ENCODE peak calls at places on chromosomes 16 and 17, in ten cellular contexts. J is CD4-positive, alpha-beta T cell; Q is cardiac fibroblast; M is fibroblast of mammary gland; B is stomach; X is right lobe of liver; O is GM20000; N is AG09309; I is esophagus muscularis mucosa; P is heart right ventricle. L is an unnamed sample.

GRCh38 chr16:64522548-64522947 is 599.3 kb downstream of the CDH11 start:
- DNase-seq in N (no peak), J (no peak), P (no peak), I (no peak), O (no peak), X (no peak), M (no peak), Q (no peak), B (no peak), L (no peak)

GRCh38 chr17:11880714-11881113 is 116.6 kb downstream of the ZNF18 start:
- DNase-seq in N (no peak), I (no peak), J (no peak), Q (no peak), O (no peak), B (no peak), M (peak; percentile 3), P (no peak), X (no peak), L (no peak)

GRCh38 chr17:50028207-50029120 is 27.4 kb upstream of the ITGA3 start:
- DNase-seq in O (peak; percentile 7), I (no peak), M (peak; percentile 46), X (no peak), N (peak; percentile 25), Q (peak; percentile 69), J (no peak), B (no peak), P (no peak), L (peak; percentile 52)

GRCh38 chr16:4679156-4679853 is 14.1 kb upstream of the NUDT16L1 start:
- DNase-seq in O (no peak), B (peak; percentile 76), P (peak; percentile 59), J (no peak), N (no peak), Q (no peak), I (no peak), X (peak; percentile 78), M (no peak), L (no peak)

GRCh38 chr17:17959520-17960361 is 12.5 kb downstream of the TOM1L2 start:
- DNase-seq in O (peak; percentile 81), J (no peak), B (no peak), Q (peak; percentile 48), I (no peak), X (no peak), N (no peak), M (peak; percentile 45), P (no peak), L (peak; percentile 16)

GRCh38 chr17:62714016-62714777 is 86.7 kb downstream of the MRC2 start:
- DNase-seq in B (no peak), O (no peak), M (peak; percentile 73), I (no peak), Q (no peak), P (no peak), J (no peak), X (no peak), N (no peak), L (peak; percentile 64)

GRCh38 chr17:59024916-59025315 is 81.8 kb downstream of the TRIM37 start:
- DNase-seq in P (no peak), J (no peak), O (no peak), I (no peak), Q (no peak), X (no peak), B (no peak), N (no peak), M (no peak), L (no peak)

GRCh38 chr17:8470447-8471047 is 34.9 kb downstream of the NDEL1 start:
- DNase-seq in J (no peak), B (no peak), O (no peak), X (peak; percentile 61), M (peak; percentile 52), N (no peak), P (peak; percentile 72), Q (peak; percentile 39), I (peak; percentile 89), L (no peak)

DNA sequence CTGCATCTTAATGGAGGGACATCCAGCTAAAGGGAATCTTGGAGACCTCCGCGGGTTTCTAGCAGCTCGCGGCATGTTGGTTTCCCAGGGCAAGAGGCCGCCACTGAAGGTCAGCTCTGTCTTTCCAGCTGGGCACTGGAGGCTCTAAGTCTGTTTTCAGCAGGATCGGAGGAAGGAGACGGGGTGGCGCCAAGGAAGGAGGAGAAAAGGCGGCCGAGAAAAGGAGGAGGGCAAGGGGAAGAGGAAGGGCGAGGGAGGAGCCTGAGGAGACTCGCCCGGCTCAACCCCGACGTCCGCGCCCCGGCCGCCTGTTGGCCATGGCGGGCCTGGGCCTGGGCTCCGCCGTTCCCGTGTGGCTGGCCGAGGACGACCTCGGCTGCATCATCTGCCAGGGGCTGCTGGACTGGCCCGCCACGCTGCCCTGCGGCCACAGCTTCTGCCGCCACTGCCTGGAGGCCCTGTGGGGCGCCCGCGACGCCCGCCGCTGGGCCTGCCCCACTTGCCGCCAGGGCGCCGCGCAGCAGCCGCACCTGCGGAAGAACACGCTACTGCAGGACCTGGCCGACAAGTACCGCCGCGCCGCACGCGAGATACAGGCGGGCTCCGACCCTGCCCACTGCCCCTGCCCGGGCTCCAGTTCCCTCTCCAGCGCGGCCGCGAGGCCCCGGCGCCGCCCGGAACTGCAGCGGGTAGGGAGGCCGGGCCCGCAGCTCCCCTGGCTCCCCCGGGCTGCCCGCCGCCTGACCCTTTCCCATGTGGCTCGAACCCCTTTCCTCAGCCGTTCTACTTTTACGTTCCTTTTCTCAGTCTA is at the start of gene RNF135:
- DNase-seq in P (peak; percentile 84), O (peak; percentile 91), Q (peak; percentile 91), N (peak; percentile 46), X (peak; percentile 75), B (peak; percentile 85), I (peak; percentile 95), M (peak; percentile 83), J (peak; percentile 65), L (peak; percentile 75)
- TF ChIP-seq CTCF in P (peak; percentile 45), O (no peak), Q (peak; percentile 5), N (no peak), X (peak; percentile 5), B (no peak), I (peak; percentile 33), M (no peak), J (no peak), L (peak; percentile 57)

DNA sequence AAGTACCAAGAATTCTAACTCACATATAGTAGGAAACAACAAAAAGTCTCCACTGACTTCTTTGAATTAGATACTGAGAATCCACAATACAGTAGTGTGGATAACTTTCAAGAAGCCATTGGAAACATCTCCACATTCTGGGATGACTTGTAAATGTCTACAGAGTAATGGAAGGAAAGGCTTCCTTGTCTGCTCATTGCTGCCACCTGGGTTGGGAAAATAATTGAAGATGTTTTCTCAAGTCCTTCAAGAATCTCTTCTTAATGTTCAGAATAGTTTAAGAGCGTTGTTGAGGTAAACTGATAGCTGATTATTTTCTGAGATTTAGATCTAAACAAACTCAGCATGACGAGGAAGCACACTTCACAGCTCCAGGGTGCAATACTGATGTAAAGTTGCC is 14.0 kb downstream of the CPSF4L start:
- DNase-seq in O (no peak), X (no peak), J (no peak), I (no peak), Q (peak; percentile 46), B (no peak), P (no peak), M (peak; percentile 24), N (no peak), L (no peak)
- TF ChIP-seq CTCF in O (no peak), X (peak; percentile 14), J (no peak), I (no peak), Q (no peak), B (peak; percentile 7), P (no peak), M (peak; percentile 25), N (peak; percentile 34), L (peak; percentile 39)

DNA sequence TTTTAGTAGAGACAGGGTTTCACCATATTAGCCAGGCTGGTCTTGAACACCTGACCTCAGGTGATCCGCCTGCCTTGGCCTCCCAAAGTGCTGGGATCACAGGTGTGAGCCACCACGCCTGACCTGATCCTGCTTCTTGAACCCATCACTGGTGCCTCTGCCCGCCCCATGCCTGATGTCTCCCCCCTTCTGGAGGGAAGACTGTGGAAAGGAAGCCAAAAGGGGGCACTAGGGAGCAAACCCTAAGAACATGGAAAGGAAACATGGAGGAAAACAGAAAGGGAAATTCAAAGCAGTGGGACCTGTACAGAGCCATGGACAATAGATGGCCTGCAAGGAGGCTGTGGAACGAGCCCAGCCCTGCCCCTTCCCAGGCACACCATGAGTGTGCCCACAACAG is 31.1 kb upstream of the FASN start:
- DNase-seq in I (no peak), O (no peak), M (no peak), N (no peak), P (no peak), X (no peak), J (no peak), B (no peak), Q (no peak), L (no peak)
- TF ChIP-seq CTCF in I (no peak), O (peak; percentile 2), M (peak; percentile 27), N (peak; percentile 16), P (no peak), X (no peak), J (no peak), B (no peak), Q (peak; percentile 35), L (peak; percentile 38)

GRCh38 chr17:80422981-80423380 is 8.0 kb downstream of the ENDOV start:
- DNase-seq in P (peak; percentile 59), Q (no peak), B (peak; percentile 52), O (no peak), N (no peak), M (no peak), I (no peak), X (no peak), J (no peak), L (no peak)

GRCh38 chr17:80419255-80419654 is 4.3 kb downstream of the ENDOV start:
- DNase-seq in M (no peak), J (no peak), Q (no peak), X (no peak), B (no peak), O (peak; percentile 7), P (no peak), I (no peak), N (no peak), L (no peak)

GRCh38 chr17:80422276-80422675 is 7.3 kb downstream of the ENDOV start:
- DNase-seq in J (no peak), O (peak; percentile 2), M (no peak), B (no peak), N (no peak), I (no peak), X (no peak), Q (no peak), P (no peak), L (no peak)

GRCh38 chr17:80423536-80424225 is 8.7 kb downstream of the ENDOV start:
- DNase-seq in B (no peak), I (no peak), M (no peak), J (no peak), N (no peak), P (no peak), Q (no peak), X (no peak), O (no peak), L (no peak)

DNA sequence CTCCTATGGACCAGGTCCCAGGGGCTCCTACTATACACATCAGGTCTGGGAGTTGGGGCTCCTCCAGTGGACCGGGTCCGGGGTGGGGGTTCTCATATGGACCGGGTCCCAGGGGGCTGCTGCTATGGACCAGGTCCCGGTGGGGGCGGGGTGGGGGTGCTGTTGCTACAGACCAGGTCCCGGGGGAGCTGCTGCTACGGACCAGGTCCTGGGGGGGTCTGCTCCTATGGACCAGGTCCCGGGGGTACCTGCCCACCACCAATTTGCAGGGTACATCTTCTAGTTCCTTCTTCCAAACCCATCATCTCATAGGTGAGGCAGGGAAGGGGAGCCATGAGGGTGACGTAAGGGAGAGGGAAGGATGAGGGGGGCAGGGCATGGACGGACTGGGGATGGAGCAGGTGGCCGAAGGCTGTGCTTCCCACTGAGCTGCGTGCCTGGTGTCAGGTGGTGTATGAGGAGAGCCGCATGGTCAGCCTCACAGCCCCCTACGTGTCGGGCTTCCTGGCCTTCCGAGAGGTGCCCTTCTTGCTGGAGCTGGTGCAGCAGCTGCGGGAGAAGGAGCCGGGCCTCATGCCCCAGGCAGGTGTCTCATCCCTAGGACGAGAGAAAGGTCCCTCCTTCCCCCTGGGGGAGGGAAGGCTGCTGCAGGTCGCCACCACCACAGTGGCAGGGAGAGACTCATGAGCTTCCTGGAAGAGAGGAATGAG is 6.6 kb downstream of the ENDOV start:
- DNase-seq in M (no peak), O (peak; percentile 6), Q (no peak), N (no peak), J (no peak), P (no peak), X (no peak), B (no peak), I (no peak), L (no peak)
- TF ChIP-seq CTCF in M (no peak), O (no peak), Q (no peak), N (no peak), J (no peak), P (no peak), X (no peak), B (no peak), I (no peak), L (no peak)